ENCODE peak calls at places on chromosomes 12 and 14, in five cellular contexts. E is GM12878, W is K562, C is HCT116, T is HepG2. B is an unnamed sample.

GRCh38 chr12:12872139-12872933 is 19.0 kb upstream of the GPRC5A start:
- DNase-seq in E (no peak), W (no peak), C (peak; percentile 87), T (peak; percentile 46), B (no peak)

GRCh38 chr12:96194901-96195844 is 998 bp downstream of the ELK3 start:
- DNase-seq in E (peak; percentile 80), W (peak; percentile 69), C (peak; percentile 75), T (no peak), B (peak; percentile 77)

GRCh38 chr12:131636266-131636665 is 74.6 kb upstream of the SFSWAP start:
- DNase-seq in E (no peak), W (no peak), C (no peak), T (no peak), B (no peak)

GRCh38 chr12:118418385-118419057 is 42.2 kb downstream of the SUDS3 start:
- DNase-seq in E (no peak), W (no peak), C (no peak), T (peak; percentile 20), B (no peak)

GRCh38 chr12:68636268-68636667 is 25.6 kb downstream of the RAP1B start:
- DNase-seq in E (no peak), W (no peak), C (no peak), T (no peak), B (no peak)

GRCh38 chr12:49413010-49413409 is 45.7 kb downstream of the SPATS2 start:
- DNase-seq in E (no peak), W (peak; percentile 46), C (no peak), T (no peak), B (no peak)

GRCh38 chr12:52036587-52037171 is 14.6 kb upstream of the NR4A1 start:
- DNase-seq in E (no peak), W (peak; percentile 81), C (no peak), T (no peak), B (peak; percentile 89)

GRCh38 chr14:99391671-99392070 is 89.0 kb downstream of the SETD3 start:
- DNase-seq in E (no peak), W (no peak), C (no peak), T (no peak), B (no peak)

GRCh38 chr14:86646688-86647687 is 1117.0 kb downstream of the FLRT2 start:
- DNase-seq in E (no peak), W (no peak), C (no peak), T (peak; percentile 4), B (no peak)

GRCh38 chr14:64604001-64604400 is 54.2 kb downstream of the PPP1R36 start:
- DNase-seq in E (no peak), W (no peak), C (no peak), T (no peak), B (no peak)

GRCh38 chr14:104778694-104779331 is 16.7 kb downstream of the AKT1 start:
- DNase-seq in E (no peak), W (no peak), C (no peak), T (no peak), B (no peak)

GRCh38 chr12:4037747-4038312 is 164.6 kb upstream of the PARP11 start:
- DNase-seq in E (no peak), W (peak; percentile 5), C (no peak), T (peak; percentile 44), B (peak; percentile 27)

GRCh38 chr12:43576162-43576561 is 24.2 kb upstream of the ADAMTS20 start:
- DNase-seq in E (no peak), W (no peak), C (no peak), T (no peak), B (no peak)

GRCh38 chr12:107549786-107550480 is 135.7 kb upstream of the PWP1 start:
- DNase-seq in E (no peak), W (no peak), C (no peak), T (no peak), B (no peak)

GRCh38 chr12:18250313-18250916 is 10.9 kb upstream of the PIK3C2G start:
- DNase-seq in E (no peak), W (peak; percentile 43), C (peak; percentile 54), T (peak; percentile 59), B (peak; percentile 26)

GRCh38 chr12:95385246-95385645 is 88.7 kb upstream of the METAP2 start:
- DNase-seq in E (no peak), W (peak; percentile 12), C (no peak), T (no peak), B (no peak)

GRCh38 chr12:120534203-120534702 is at the start of gene RNF10:
- DNase-seq in E (peak; percentile 68), W (peak; percentile 94), C (peak; percentile 87), T (peak; percentile 84), B (peak; percentile 95)
- TF ChIP-seq ZBTB33 in E (no peak), W (no peak), C (no peak), T (no peak), B (no peak)

DNA sequence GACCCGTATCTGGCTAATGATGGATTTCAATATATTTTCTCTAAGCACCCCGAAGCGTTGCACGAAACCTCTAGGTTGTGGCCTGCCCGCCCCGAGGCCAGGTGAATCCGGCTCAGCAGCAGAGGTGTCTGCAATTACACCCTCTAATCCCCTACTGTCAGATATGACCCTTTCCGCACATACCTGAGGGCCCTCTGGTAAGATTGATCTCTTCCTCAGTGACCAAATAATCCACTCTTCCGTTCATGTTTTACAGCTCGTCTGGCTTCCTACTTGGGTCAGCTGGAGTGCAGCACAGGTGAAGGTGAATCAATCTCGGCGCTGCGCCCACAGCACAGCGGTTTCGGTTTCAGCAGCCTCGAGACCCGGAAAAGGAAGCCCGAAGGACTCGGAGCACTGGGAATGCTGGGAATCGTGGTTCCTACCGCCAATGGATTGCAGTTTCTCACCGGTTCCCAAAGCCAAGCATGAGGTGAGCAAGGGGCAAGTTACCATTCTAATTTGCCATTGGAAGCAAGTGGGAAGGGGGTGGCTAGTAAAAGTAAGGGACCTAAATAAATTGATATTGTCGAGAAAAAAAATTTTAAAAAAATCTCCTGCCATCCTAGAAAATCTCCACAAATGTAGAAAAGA is at the start of gene SYNJ2BP:
- DNase-seq in E (peak; percentile 44), W (peak; percentile 39), C (peak; percentile 69), T (peak; percentile 76), B (peak; percentile 80)
- TF ChIP-seq ZBTB33 in E (no peak), W (no peak), C (no peak), T (no peak), B (no peak)

DNA sequence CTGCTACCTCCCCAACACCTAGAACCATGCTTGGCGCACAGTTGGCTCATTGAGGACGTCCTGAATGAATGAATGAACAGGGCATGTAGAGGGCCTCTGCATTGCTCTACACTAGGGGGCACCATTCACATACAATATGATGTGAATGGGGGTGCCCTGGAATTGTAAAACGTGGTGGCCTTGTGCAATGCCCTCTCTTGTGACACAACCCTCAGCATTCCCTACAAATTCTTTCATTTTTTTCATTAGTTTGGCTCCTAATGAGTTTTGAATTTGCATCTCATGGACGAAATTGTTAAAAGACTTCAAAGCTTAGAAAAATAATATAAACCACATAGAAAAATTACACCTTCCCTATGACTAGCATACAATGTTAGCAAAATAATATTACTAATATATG is 2.3 kb upstream of the DIO2 start:
- DNase-seq in E (no peak), W (peak; percentile 2), C (peak; percentile 16), T (peak; percentile 47), B (peak; percentile 25)
- TF ChIP-seq ZBTB33 in E (no peak), W (no peak), C (no peak), T (no peak), B (no peak)

GRCh38 chr12:645563-646071 is 17.6 kb downstream of the NINJ2 start:
- DNase-seq in E (no peak), W (peak; percentile 83), C (no peak), T (peak; percentile 79), B (no peak)

GRCh38 chr12:644293-644639 is 19.0 kb downstream of the NINJ2 start:
- DNase-seq in E (no peak), W (no peak), C (no peak), T (no peak), B (no peak)

GRCh38 chr12:643478-644292 is 19.6 kb downstream of the NINJ2 start:
- DNase-seq in E (no peak), W (peak; percentile 54), C (no peak), T (no peak), B (no peak)

GRCh38 chr12:646303-647038 is 16.8 kb downstream of the NINJ2 start:
- DNase-seq in E (no peak), W (peak; percentile 43), C (no peak), T (peak; percentile 95), B (no peak)

DNA sequence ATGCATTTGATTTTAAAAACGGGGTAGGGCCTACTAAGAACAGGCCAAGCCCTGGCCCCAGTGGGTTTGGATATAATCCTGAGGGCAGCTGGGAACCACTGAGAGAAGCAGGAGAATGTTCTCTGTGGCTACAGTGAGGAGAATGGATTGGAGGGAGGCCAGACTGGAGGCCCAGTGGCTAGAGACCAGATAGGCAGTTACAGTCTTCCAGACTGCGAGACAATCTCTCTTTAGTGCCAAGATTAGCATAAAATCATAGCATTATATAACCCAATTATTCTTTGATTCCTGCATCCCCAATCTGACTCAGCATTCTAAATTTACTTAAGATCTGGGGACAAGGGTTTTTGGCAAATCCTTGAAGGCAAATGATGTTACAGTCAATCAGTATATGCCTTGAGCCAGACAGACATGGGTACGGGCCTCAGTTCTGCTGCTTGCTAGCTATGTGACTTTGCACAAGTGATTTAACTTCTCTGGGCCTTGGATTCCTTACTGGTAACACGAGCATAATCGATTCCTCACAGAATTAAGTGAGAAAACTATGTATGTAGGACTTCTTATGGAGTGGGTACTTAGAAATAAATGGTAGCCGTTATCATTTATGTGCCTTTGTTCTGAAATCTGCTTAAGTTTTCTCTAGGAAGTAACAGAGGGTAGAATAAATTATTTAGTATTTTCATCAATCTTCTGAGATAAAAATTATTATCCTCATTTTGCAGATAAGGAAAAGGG is 18.3 kb downstream of the NINJ2 start:
- DNase-seq in E (no peak), W (no peak), C (no peak), T (no peak), B (no peak)
- TF ChIP-seq ZBTB33 in E (no peak), W (no peak), C (no peak), T (no peak), B (no peak)

GRCh38 chr14:68384335-68384734 is 408.5 kb downstream of the ZFP36L1 start:
- DNase-seq in E (no peak), W (no peak), C (no peak), T (no peak), B (no peak)
- TF ChIP-seq ZBTB33 in E (no peak), W (no peak), C (no peak), T (no peak), B (no peak)

B was measured in SK-N-SH.